ENCODE peak calls at places on chromosomes 1 and 21, in six cellular contexts. R is NCI-H526 treated with DMSO at 0.1 percent for 48 hours; Z is effector CD8-positive, alpha-beta T cell; I is AG08396; D is left ventricle myocardium inferior; T is dermis blood vessel endothelial cell. E is an unnamed sample.

GRCh38 chr1:151568626-151569088 is 28.5 kb downstream of the TUFT1 start:
- DNase-seq in I (no peak), T (no peak), R (no peak), D (no peak), Z (no peak), E (no peak)

GRCh38 chr1:199336745-199337640 is 690.5 kb upstream of the NR5A2 start:
- DNase-seq in Z (no peak), D (no peak), I (no peak), T (no peak), R (no peak), E (no peak)

GRCh38 chr1:83747853-83748482 is 251.0 kb downstream of the TTLL7 start:
- DNase-seq in T (no peak), I (no peak), D (no peak), R (no peak), Z (no peak), E (no peak)

GRCh38 chr21:45135122-45135521 is 60.7 kb downstream of the ADARB1 start:
- DNase-seq in Z (no peak), D (no peak), T (no peak), R (no peak), I (no peak), E (no peak)

GRCh38 chr1:180137767-180138166 is 16.9 kb upstream of the QSOX1 start:
- DNase-seq in T (peak; percentile 7), Z (no peak), D (no peak), R (no peak), I (no peak), E (no peak)

GRCh38 chr1:226738421-226738994 is 574 bp downstream of the ITPKB start:
- DNase-seq in Z (no peak), R (no peak), I (peak; percentile 43), D (peak; percentile 38), T (peak; percentile 59), E (peak; percentile 32)

GRCh38 chr1:169945171-169945570 is 51.5 kb upstream of the SCYL3 start:
- DNase-seq in I (no peak), R (no peak), D (no peak), Z (no peak), T (no peak), E (no peak)

GRCh38 chr1:23980725-23981063 is 567 bp upstream of the SRSF10 start:
- DNase-seq in Z (no peak), D (no peak), I (peak; percentile 43), R (no peak), T (peak; percentile 61), E (no peak)

GRCh38 chr1:80403472-80403893 is 1397.0 kb upstream of the ADGRL4 start:
- DNase-seq in T (no peak), D (no peak), Z (no peak), I (no peak), R (no peak), E (no peak)

GRCh38 chr1:113307771-113308451 is 82.4 kb upstream of the MAGI3 start:
- DNase-seq in Z (no peak), D (no peak), I (no peak), R (no peak), T (no peak), E (no peak)

GRCh38 chr1:238499036-238499435 is 608.3 kb upstream of the ZP4 start:
- DNase-seq in I (no peak), Z (no peak), D (no peak), R (no peak), T (no peak), E (no peak)

GRCh38 chr1:82695443-82695842 is 894.7 kb downstream of the ADGRL2 start:
- DNase-seq in I (no peak), Z (no peak), T (peak; percentile 61), R (no peak), D (no peak), E (no peak)

GRCh38 chr1:229029644-229030235 is 241.2 kb upstream of the RAB4A start:
- DNase-seq in Z (no peak), T (no peak), R (no peak), I (no peak), D (no peak), E (no peak)

GRCh38 chr1:171758011-171758410 is 16.1 kb upstream of the VAMP4 start:
- DNase-seq in D (no peak), I (no peak), R (no peak), Z (no peak), T (no peak), E (no peak)

GRCh38 chr1:212167098-212167497 is 118.1 kb upstream of the PPP2R5A start:
- DNase-seq in D (peak; percentile 58), I (peak; percentile 56), T (peak; percentile 95), R (no peak), Z (no peak), E (no peak)

GRCh38 chr1:113972954-113973353 is 6.3 kb upstream of the OLFML3 start:
- DNase-seq in Z (no peak), I (no peak), D (no peak), T (no peak), R (no peak), E (no peak)

GRCh38 chr21:17514124-17514481 is 1.3 kb downstream of the CXADR start:
- DNase-seq in D (no peak), Z (no peak), T (peak; percentile 79), I (no peak), R (no peak), E (no peak)